ENCODE peak calls at places on chromosomes 16 and 17, in ten cellular contexts. D is left ventricle myocardium inferior, Q is IMR-90, B is A673, O is pancreas, I is ovary, Z is right cardiac atrium, W is tibial artery, U is HCT116, T is neural progenitor cell. S is an unnamed sample. For H3K4me1, the result is how much of the 10 kb centered on the place peaks cover.

GRCh38 chr16:89155184-89155679 is 16.3 kb upstream of the CDH15 start:
- DNase-seq in Z (peak), D (peak), T (no peak), O (no peak), B (no peak), U (no peak), I (peak), Q (peak), W (peak), S (peak)

GRCh38 chr17:19304209-19304608 is 58.3 kb downstream of the B9D1 start:
- DNase-seq in Q (peak), D (peak), W (no peak), U (no peak), O (peak), T (no peak), B (no peak), I (no peak), Z (peak), S (peak)

GRCh38 chr17:79261361-79262072 is 186.9 kb downstream of the ENGASE start:
- DNase-seq in Z (no peak), I (no peak), O (no peak), Q (no peak), W (no peak), U (no peak), B (no peak), T (no peak), D (no peak), S (no peak)

GRCh38 chr17:62725791-62726249 is 82.3 kb downstream of the MARCHF10 start:
- DNase-seq in O (no peak), D (no peak), U (no peak), W (no peak), Z (no peak), Q (peak), T (no peak), B (no peak), I (no peak), S (no peak)

GRCh38 chr17:39972271-39972670 is 8.3 kb upstream of the PSMD3 start:
- DNase-seq in W (no peak), Z (no peak), B (no peak), U (no peak), I (no peak), D (no peak), T (no peak), Q (peak), O (no peak), S (no peak)

GRCh38 chr17:29577778-29578211 is 9.3 kb downstream of the TP53I13 start:
- DNase-seq in W (peak), T (no peak), Z (peak), D (no peak), Q (peak), O (peak), U (no peak), I (peak), B (peak), S (peak)

GRCh38 chr17:61806081-61806828 is 57.1 kb downstream of the BRIP1 start:
- DNase-seq in U (no peak), O (no peak), D (no peak), T (no peak), I (no peak), W (no peak), B (no peak), Z (no peak), Q (no peak), S (no peak)

GRCh38 chr17:51166198-51166986 is at the start of gene NME2:
- DNase-seq in T (peak), Q (peak), O (peak), B (peak), I (peak), Z (peak), D (peak), U (peak), W (peak), S (peak)

GRCh38 chr16:30166202-30166902 is 17.1 kb upstream of the CORO1A start:
- DNase-seq in I (no peak), B (no peak), T (no peak), W (no peak), U (no peak), Q (no peak), D (no peak), Z (no peak), O (no peak), S (no peak)

GRCh38 chr17:5468075-5468473 is 708 bp downstream of the DHX33 start:
- DNase-seq in Z (no peak), D (no peak), Q (no peak), O (no peak), B (no peak), W (no peak), T (no peak), U (no peak), I (no peak), S (no peak)

GRCh38 chr16:19840524-19841110 is 44.0 kb downstream of the GPRC5B start:
- DNase-seq in O (no peak), T (no peak), Q (no peak), U (no peak), I (no peak), Z (peak), B (no peak), W (no peak), D (peak), S (peak)

GRCh38 chr16:50462793-50463507 is 85.2 kb upstream of the NKD1 start:
- DNase-seq in U (no peak), I (no peak), D (no peak), O (no peak), Z (no peak), B (no peak), T (peak), W (peak), Q (no peak), S (no peak)

GRCh38 chr17:2860045-2860444 is 63.8 kb downstream of the RAP1GAP2 start:
- DNase-seq in I (no peak), Z (no peak), D (no peak), T (no peak), U (no peak), Q (no peak), B (no peak), O (no peak), W (no peak), S (no peak)

GRCh38 chr17:30414486-30414885 is 35.8 kb downstream of the CPD start:
- DNase-seq in D (no peak), Q (peak), O (no peak), T (no peak), I (no peak), W (no peak), B (no peak), U (no peak), Z (no peak), S (no peak)

GRCh38 chr16:27195941-27196595 is 7.3 kb upstream of the KDM8 start:
- DNase-seq in T (no peak), W (no peak), O (no peak), Z (no peak), Q (no peak), U (no peak), B (no peak), I (no peak), D (no peak), S (no peak)

GRCh38 chr17:55435408-55435807 is 13.8 kb upstream of the MMD start:
- DNase-seq in Z (no peak), Q (no peak), T (no peak), D (no peak), I (no peak), U (no peak), O (no peak), B (no peak), W (no peak), S (no peak)

GRCh38 chr17:55432358-55433028 is 10.9 kb upstream of the MMD start:
- DNase-seq in Z (no peak), I (no peak), D (no peak), B (no peak), U (no peak), Q (no peak), T (no peak), O (no peak), W (no peak), S (no peak)

GRCh38 chr17:55434721-55435120 is 13.1 kb upstream of the MMD start:
- DNase-seq in T (no peak), U (no peak), Z (no peak), B (no peak), I (no peak), Q (peak), D (no peak), W (no peak), O (no peak), S (no peak)

GRCh38 chr17:55433629-55434422 is 12.2 kb upstream of the MMD start:
- DNase-seq in T (no peak), U (no peak), W (no peak), O (no peak), B (no peak), Z (no peak), D (no peak), I (no peak), Q (peak), S (no peak)

DNA sequence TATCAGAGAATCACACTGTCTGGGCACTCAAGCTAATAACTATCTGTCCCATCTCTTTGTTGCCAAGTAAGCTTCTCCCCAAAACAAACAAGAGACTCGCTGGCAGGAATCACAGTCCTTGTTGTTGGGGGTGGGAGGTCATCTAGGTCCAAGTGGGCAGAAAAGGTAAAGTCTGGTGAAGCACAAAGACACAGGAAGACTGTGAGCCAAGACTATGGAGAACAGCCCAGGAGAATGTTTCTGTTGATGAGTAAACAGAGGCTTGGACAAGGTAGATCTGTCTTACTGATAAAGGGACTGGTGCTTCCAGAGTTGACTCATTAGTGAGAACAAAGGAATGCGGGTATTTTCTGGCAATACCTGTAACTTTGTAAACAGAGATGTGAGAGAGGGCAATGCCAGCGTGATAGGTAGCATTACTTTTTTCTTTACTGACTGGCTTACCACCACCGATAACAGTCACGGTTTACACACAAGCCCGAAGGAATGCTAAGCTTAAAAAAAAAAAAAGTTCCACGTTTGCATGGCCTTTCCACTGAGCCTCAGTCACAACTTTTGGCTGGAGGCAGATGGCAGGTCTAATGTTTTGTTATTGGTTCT is 11.5 kb upstream of the MMD start:
- DNase-seq in Z (no peak), B (no peak), T (no peak), I (no peak), Q (peak), D (no peak), O (peak), W (no peak), U (peak), S (no peak)
- H3K4me3 ChIP-seq in Z (no peak), B (no peak), T (no peak), I (no peak), Q (no peak), D (no peak), O (no peak), W (no peak), U (no peak), S (no peak)

DNA sequence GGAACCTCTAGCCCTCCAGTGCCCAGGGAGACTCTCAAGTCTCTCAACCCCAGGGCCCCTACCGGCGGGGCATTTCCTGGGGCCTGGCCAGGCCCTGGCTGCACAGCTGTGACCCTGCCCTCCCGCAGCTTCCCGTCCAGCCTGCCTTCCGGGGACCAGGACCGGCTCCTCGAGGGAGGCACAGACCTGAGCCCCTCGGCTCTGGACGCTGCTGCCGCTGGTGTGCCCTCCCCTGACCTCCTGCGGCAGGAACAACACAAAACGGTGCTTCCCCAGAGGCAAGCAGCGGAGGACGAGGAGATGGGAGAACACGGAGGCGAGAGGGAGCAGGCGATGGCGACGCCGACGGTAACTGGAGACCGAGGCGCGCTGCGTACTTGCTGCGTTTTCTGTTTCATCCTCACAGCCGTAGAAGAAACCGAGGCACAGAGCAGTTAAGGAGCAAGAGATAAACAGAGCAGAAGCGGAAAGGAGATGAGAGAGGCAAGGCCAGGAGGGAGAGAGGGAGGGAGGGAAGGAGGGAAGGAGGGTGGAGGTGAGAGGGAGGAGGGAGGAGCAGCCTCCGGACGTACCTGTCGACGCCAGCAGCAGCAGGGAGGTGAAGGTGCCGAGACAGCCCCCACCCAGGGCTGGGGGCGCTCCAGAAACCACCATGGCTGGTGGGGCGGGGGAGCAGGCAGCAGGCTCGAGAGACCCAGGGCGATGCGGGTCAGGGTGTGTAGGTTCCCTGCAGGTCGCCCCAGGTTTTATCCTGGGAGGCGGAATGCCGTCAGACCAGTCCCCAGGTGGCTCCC is at the start of gene PRSS22:
- DNase-seq in U (no peak), W (peak), Q (peak), O (peak), Z (no peak), T (peak), B (peak), D (no peak), I (no peak), S (no peak)
- H3K4me1 ChIP-seq in U (half or more), W (under half), Q (under half), O (under half), Z (under half), T (under half), B (under half), D (under half), I (under half), S (under half)

DNA sequence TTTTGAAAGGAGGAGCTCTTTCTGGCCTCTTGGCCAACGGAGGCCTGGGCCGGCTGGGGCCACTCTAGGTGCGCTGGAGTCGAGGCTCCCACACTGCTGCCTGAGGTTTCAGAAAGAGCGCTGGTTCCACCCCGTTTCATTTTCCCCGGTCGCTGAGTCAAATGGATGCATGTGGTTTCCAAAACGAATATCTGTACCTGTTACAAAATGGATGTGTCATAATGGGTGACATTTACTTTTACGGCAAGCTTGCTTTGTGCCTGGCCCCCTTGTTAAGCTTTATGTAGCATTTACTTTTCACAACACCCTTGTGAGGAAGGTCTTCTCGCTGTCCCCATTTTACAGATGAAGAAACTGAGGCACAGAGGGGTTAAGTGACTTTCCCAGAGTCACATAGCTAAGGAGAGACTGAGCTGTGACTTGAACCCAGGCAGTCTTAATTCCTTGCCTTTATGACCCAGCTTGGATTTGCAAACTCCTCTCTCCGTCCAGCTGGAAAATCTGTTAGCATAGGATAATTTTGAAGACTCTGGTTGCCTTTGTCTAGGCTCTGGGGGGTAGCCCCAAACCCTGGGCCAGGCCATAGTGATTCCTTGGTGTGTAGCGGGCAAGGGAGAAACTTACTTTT is 10.6 kb downstream of the KSR1 start:
- DNase-seq in B (no peak), T (no peak), I (no peak), W (no peak), D (no peak), Q (no peak), Z (no peak), U (no peak), O (no peak), S (peak)
- H3K27ac ChIP-seq in B (peak), T (no peak), I (no peak), W (no peak), D (peak), Q (no peak), Z (peak), U (no peak), O (no peak), S (peak)

DNA sequence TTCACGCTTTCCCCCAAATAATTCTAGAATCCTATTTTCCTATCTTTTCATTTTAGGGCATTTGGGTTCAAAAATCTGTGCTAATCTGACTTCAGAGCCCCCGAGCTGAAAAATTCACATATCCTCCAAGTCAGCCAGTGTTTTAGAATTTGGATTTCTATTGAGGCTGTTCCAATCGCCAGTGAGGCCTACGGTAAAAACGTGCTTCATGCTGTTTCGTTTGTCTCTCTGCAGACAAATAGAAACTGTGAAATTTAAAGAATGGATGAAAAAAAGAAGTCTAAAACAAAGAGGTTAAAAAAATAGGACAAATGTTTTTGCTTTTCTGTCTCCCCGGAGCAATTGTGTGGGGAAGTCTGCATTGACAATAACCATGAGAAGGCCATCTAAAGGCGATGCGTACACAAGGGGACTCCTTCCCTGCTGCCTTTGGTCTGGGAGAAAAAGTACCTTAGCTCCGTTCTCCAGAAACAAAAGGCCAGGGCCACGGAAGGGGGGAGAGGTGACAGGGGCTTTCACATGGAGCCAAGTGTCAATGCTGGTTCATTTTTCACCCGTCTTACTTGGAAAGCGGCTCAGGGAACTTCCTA is 4.6 kb upstream of the ZFHX3 start:
- DNase-seq in U (no peak), D (no peak), B (no peak), Q (no peak), W (peak), O (no peak), T (peak), I (no peak), Z (no peak), S (no peak)
- H3K4me3 ChIP-seq in U (no peak), D (no peak), B (no peak), Q (no peak), W (peak), O (no peak), T (no peak), I (no peak), Z (no peak), S (no peak)

GRCh38 chr17:32496348-32497078 is 9.7 kb downstream of the CDK5R1 start:
- DNase-seq in U (no peak), B (no peak), D (no peak), Q (peak), W (peak), T (no peak), O (no peak), Z (no peak), I (no peak), S (no peak)
- H3K4me1 ChIP-seq in U (under half), B (under half), D (under half), Q (under half), W (under half), T (under half), O (under half), Z (under half), I (under half), S (under half)

DNA sequence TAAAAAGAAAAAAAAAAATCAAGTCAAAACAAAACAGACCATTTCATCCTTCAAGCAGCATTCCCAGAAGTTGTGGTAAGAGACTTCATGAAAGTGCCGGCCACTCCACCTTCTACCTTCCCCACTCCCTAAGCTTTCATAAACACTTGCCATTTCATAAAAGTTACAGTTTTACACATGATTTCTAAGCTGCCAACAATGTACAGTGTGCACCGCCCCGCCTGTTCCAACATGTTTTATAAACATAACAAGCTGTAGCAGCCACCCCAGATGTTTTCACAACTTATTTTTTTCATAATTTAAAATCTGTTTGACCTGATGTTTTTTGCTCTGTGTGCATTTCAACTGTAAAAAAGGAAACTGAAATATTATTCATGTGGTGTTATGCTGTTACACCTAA is 608.1 kb downstream of the TOX3 start:
- DNase-seq in B (no peak), O (no peak), T (no peak), I (no peak), D (no peak), U (no peak), Q (no peak), Z (no peak), W (no peak), S (no peak)
- H3K27ac ChIP-seq in B (no peak), O (no peak), T (no peak), I (no peak), D (no peak), U (no peak), Q (no peak), Z (no peak), W (no peak), S (no peak)

DNA sequence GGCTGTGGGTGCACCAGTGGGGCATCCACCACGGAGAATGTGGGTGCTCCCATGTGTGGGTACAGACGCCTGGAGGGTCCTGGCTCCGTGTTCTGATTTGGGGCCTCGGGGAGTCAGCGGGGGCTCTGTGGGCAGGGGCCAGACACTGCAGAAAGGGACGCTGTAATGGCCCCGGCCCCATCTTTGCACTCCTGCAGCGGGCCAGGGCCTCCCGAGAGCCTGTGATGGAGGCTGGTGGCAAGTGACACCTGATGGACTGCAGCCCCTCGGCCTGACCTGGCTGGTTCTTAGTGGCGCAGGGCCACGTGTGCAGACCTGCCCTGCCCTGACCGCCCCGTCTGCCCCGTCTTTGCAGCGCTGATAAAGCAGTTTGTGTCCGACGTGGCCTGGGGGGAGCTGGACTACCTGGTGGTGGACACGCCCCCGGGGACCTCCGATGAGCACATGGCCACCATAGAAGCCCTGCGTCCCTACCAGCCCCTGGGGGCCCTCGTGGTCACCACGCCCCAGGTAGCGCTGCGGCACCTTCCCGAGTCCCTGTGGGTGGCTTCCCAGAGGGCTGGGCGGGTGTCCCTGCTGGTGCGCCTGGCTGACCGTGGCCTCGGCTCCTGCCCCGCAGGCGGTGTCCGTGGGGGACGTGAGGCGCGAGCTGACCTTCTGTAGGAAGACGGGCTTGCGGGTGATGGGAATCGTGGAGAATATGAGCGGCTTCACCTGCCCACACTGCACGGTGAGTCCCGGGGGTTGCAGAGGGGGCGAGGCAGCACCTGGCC is 4.7 kb downstream of the NUBP2 start:
- DNase-seq in I (peak), W (peak), T (no peak), D (peak), Q (no peak), B (no peak), Z (no peak), U (no peak), O (no peak), S (no peak)
- H3K4me3 ChIP-seq in I (no peak), W (no peak), T (no peak), D (no peak), Q (no peak), B (no peak), Z (no peak), U (no peak), O (no peak), S (no peak)